ENCODE peak calls at places on chromosomes 2 and 18, in four cellular contexts. Z is ovary, R is IMR-90, G is breast epithelium. X is an unnamed sample.
A peak's percentile ranks its signal among the peaks of the same experiment; 100 is the strongest.

GRCh38 chr2:101380376-101380775 is 6.9 kb downstream of the CREG2 start:
- DNase-seq in Z (no peak), R (peak; percentile 71), G (no peak), X (peak; percentile 92)

GRCh38 chr2:200104015-200104414 is 148.6 kb downstream of the MAIP1 start:
- DNase-seq in Z (no peak), R (peak; percentile 56), G (no peak), X (peak; percentile 9)

GRCh38 chr2:14778015-14778414 is 145.5 kb downstream of the LRATD1 start:
- DNase-seq in Z (no peak), R (peak; percentile 41), G (no peak), X (peak; percentile 13)

GRCh38 chr2:237412646-237413292 is 1.2 kb downstream of the COL6A3 start:
- DNase-seq in Z (peak; percentile 40), R (no peak), G (no peak), X (no peak)

GRCh38 chr2:201058914-201059313 is 12.6 kb downstream of the HYCC2 start:
- DNase-seq in Z (no peak), R (no peak), G (no peak), X (no peak)

GRCh38 chr2:215311625-215312394 is at the start of gene ATIC:
- DNase-seq in Z (peak; percentile 86), R (peak; percentile 92), G (peak; percentile 86), X (peak; percentile 92)

GRCh38 chr18:2186967-2187366 is 384.3 kb downstream of the METTL4 start:
- DNase-seq in Z (no peak), R (no peak), G (no peak), X (no peak)

GRCh38 chr2:166278856-166279255 is 96.9 kb downstream of the SCN9A start:
- DNase-seq in Z (no peak), R (no peak), G (no peak), X (no peak)

GRCh38 chr2:42099431-42100173 is 51.8 kb downstream of the PKDCC start:
- DNase-seq in Z (no peak), R (no peak), G (no peak), X (no peak)

GRCh38 chr2:174180165-174180724 is 68.1 kb downstream of the OLA1 start:
- DNase-seq in Z (no peak), R (no peak), G (no peak), X (no peak)

GRCh38 chr2:191636235-191636543 is 41.7 kb upstream of the NABP1 start:
- DNase-seq in Z (no peak), R (peak; percentile 88), G (no peak), X (no peak)

GRCh38 chr2:58788402-58788801 is 547.3 kb upstream of the FANCL start:
- DNase-seq in Z (no peak), R (no peak), G (no peak), X (no peak)

GRCh38 chr2:128441341-128442052 is 122.8 kb upstream of the HS6ST1 start:
- DNase-seq in Z (no peak), R (no peak), G (peak; percentile 24), X (no peak)

GRCh38 chr2:125745514-125745913 is 910.4 kb upstream of the GYPC start:
- DNase-seq in Z (no peak), R (no peak), G (no peak), X (peak; percentile 2)

GRCh38 chr2:219525533-219526232 is 11.4 kb downstream of the ASIC4 start:
- DNase-seq in Z (no peak), R (no peak), G (no peak), X (no peak)

GRCh38 chr2:672606-672905 is 4.7 kb downstream of the TMEM18 start:
- DNase-seq in Z (no peak), R (no peak), G (no peak), X (no peak)

GRCh38 chr2:118696786-118697465 is 150.5 kb downstream of the EN1 start:
- DNase-seq in Z (no peak), R (peak; percentile 1), G (no peak), X (no peak)

GRCh38 chr2:121239969-121240368 is 45.0 kb downstream of the TFCP2L1 start:
- DNase-seq in Z (no peak), R (no peak), G (no peak), X (no peak)

GRCh38 chr2:17894551-17894950 is 16.1 kb downstream of the KCNS3 start:
- DNase-seq in Z (no peak), R (no peak), G (no peak), X (no peak)

GRCh38 chr2:68225119-68225632 is 27.2 kb downstream of the PPP3R1 start:
- DNase-seq in Z (no peak), R (peak; percentile 13), G (no peak), X (no peak)

GRCh38 chr18:78986018-78986481 is 6.4 kb downstream of the SALL3 start:
- DNase-seq in Z (no peak), R (no peak), G (no peak), X (no peak)

GRCh38 chr2:28036307-28036706 is 145.8 kb downstream of the BABAM2 start:
- DNase-seq in Z (no peak), R (peak; percentile 30), G (no peak), X (no peak)

GRCh38 chr2:209331291-209331844 is 92.5 kb upstream of the MAP2 start:
- DNase-seq in Z (no peak), R (peak; percentile 28), G (no peak), X (no peak)

GRCh38 chr18:79393626-79394401 is 1.9 kb upstream of the NFATC1 start:
- DNase-seq in Z (peak; percentile 88), R (peak; percentile 74), G (peak; percentile 89), X (peak; percentile 65)

GRCh38 chr2:240424341-240425235 is 10.9 kb upstream of the GPC1 start:
- DNase-seq in Z (peak; percentile 3), R (no peak), G (no peak), X (no peak)

GRCh38 chr2:216274194-216274593 is 98.1 kb downstream of the MARCHF4 start:
- DNase-seq in Z (no peak), R (peak; percentile 63), G (no peak), X (peak; percentile 18)

GRCh38 chr2:187873132-187873531 is 318.9 kb upstream of the TFPI start:
- DNase-seq in Z (no peak), R (no peak), G (no peak), X (no peak)

GRCh38 chr2:235857613-235858012 is 310.6 kb downstream of the GBX2 start:
- DNase-seq in Z (no peak), R (peak; percentile 33), G (no peak), X (no peak)

GRCh38 chr2:12514168-12514567 is 202.6 kb upstream of the TRIB2 start:
- DNase-seq in Z (no peak), R (no peak), G (no peak), X (no peak)
- TF ChIP-seq POLR2A in Z (no peak), R (no peak), G (no peak), X (no peak)

GRCh38 chr2:177393381-177393780 is 808 bp downstream of the AGPS start:
- DNase-seq in Z (no peak), R (no peak), G (no peak), X (no peak)
- TF ChIP-seq POLR2A in Z (no peak), R (no peak), G (no peak), X (no peak)

DNA sequence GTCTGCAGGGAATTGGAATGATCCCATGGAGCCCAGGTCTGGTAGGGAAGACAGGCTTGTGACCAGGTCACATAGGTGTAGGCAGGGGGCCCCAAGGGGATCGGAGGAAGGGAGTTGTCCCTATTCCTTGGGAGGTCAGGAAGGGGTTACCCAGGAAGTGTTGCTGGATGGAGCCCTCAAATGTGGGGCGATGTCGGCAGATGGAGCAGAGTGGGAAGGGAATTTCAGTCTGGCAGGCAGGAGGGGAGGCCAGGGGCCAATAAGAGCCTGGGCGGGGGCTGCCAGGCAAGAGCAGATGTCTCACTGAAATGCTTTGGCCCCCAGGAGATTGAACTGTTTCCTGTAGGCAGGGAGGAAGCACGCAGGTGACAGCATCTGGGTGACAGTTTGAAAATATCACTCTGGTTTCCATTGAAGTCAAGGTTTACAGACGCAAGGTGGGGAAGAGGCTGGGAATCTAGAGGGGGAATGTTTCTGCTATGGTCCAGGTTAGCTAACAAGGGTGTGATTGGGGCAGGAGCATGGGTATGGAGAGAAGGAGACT is 81.5 kb upstream of the SMAD2 start:
- DNase-seq in Z (no peak), R (no peak), G (no peak), X (no peak)
- TF ChIP-seq POLR2A in Z (no peak), R (no peak), G (no peak), X (no peak)

GRCh38 chr2:85327757-85328617 is at the start of gene TGOLN2:
- DNase-seq in Z (peak; percentile 91), R (peak; percentile 85), G (peak; percentile 89), X (peak; percentile 88)
- TF ChIP-seq POLR2A in Z (peak; percentile 99), R (peak; percentile 97), G (peak; percentile 99), X (peak; percentile 76)

DNA sequence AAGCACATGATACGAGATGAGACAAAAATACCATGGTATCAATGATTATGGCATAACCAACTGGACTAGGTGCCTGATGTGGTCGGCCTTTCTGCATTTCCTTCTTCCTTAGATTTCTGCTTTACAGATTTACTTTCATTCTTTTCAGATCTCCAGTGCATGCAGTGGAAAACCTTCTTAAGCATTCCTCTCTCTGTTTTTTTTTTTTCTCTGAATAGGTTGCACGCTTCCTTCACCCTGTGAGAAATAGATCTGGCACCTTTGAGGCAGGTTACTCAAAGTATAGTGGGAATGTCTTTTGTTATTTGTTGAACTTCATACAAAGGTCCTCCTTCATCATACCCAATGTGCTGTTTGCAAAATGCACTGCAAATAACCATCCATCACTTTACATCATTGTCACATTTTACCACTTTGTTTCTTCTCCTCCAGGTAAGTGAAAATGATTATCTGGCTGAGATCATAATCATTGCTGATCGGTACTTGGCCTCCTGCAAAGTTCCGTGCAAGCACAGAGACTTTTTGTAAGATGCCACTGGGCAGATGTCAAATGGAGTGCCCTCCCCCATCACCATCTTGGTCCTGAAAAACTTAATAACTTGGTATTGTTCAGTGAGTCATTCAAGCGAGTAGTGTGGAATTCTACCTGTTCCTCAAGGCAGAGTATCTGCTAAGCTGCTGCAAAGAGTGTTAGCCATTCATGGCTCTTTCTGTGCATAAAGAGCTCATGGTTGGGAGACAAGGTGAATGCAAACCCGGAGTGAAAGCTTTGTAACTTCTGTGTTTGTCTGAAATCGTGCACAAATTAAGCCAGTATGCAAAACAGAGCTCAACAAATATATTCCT is 30.0 kb upstream of the KLHL14 start:
- DNase-seq in Z (no peak), R (no peak), G (no peak), X (no peak)
- TF ChIP-seq POLR2A in Z (no peak), R (no peak), G (no peak), X (no peak)

DNA sequence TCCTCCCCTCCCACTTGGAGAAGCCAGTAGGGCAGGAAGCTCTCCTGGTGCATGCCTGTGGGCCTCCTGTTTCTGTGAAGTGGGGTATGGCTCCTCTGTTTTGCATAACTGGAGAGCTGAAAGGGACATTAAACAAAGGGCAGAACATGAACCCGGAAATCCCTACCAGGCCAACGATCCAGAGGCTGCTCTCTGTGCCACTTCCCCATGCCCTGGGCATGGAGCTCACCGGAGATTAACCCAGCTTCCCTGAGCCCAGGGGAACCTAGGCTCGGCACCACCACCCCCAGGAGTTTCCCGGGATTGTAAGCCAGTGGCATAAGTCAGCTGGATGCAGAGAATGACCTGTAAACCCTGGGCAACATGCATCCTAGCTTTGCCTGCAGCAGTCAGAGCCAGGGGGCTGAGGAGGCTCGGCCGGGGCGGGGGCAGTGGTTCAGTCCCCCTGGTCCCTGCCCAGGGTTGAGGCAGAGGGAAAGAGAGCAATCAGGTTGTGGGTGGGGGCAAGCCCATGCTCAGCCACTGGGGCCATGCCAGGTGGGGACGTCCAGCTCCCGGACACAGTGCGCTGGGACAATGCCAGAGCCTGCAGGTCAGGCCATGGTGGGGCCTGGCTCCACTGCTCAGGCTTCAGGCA is 49.5 kb downstream of the TIMM21 start:
- DNase-seq in Z (no peak), R (no peak), G (peak; percentile 22), X (no peak)
- TF ChIP-seq POLR2A in Z (no peak), R (no peak), G (no peak), X (no peak)

X was measured in H54.